ENCODE peak calls at places on chromosomes 1 and 21, in nine cellular contexts. Z is fibroblast of mammary gland; M is CD4-positive, CD25-positive, alpha-beta regulatory T cell; K is WERI-Rb-1; I is aorta; V is cardiac fibroblast; Q is tibial nerve; O is naive thymus-derived CD4-positive, alpha-beta T cell; Y is AG04450. D is an unnamed sample.

GRCh38 chr1:107404756-107405155 is 263.9 kb downstream of the NTNG1 start:
- DNase-seq in Z (peak), M (no peak), K (no peak), I (no peak), V (no peak), Q (no peak), O (no peak), Y (no peak), D (no peak)

GRCh38 chr1:99264201-99265021 is at the start of gene PLPPR4:
- DNase-seq in Z (peak), M (no peak), K (peak), I (peak), V (peak), Q (peak), O (no peak), Y (no peak), D (no peak)

GRCh38 chr1:145955436-145955835 is 2.4 kb downstream of the LIX1L start:
- DNase-seq in Z (peak), M (no peak), K (no peak), I (no peak), V (no peak), Q (no peak), O (no peak), Y (no peak), D (no peak)

GRCh38 chr1:220579317-220579716 is 51.4 kb downstream of the MARK1 start:
- DNase-seq in Z (no peak), M (no peak), K (no peak), I (no peak), V (no peak), Q (no peak), O (no peak), Y (no peak), D (no peak)

GRCh38 chr21:38384675-38385074 is 113.6 kb downstream of the ERG start:
- DNase-seq in Z (no peak), M (no peak), K (no peak), I (peak), V (no peak), Q (no peak), O (no peak), Y (no peak), D (no peak)

GRCh38 chr21:26948194-26948593 is 18.7 kb downstream of the ADAMTS5 start:
- DNase-seq in Z (peak), M (no peak), K (no peak), I (no peak), V (peak), Q (no peak), O (no peak), Y (no peak), D (no peak)

GRCh38 chr21:38807481-38807880 is 1.8 kb downstream of the ETS2 start:
- DNase-seq in Z (no peak), M (no peak), K (no peak), I (no peak), V (no peak), Q (no peak), O (no peak), Y (no peak), D (no peak)

GRCh38 chr1:203278087-203278884 is 27.0 kb upstream of the BTG2 start:
- DNase-seq in Z (peak), M (no peak), K (peak), I (peak), V (peak), Q (peak), O (peak), Y (peak), D (no peak)

GRCh38 chr1:223531742-223532341 is 133.7 kb downstream of the CAPN8 start:
- DNase-seq in Z (peak), M (no peak), K (peak), I (peak), V (peak), Q (peak), O (peak), Y (peak), D (peak)

GRCh38 chr1:29497395-29498125 is 261.2 kb downstream of the PTPRU start:
- DNase-seq in Z (no peak), M (no peak), K (no peak), I (no peak), V (no peak), Q (no peak), O (no peak), Y (no peak), D (no peak)

GRCh38 chr1:214066190-214066589 is 78.4 kb downstream of the PROX1 start:
- DNase-seq in Z (no peak), M (no peak), K (no peak), I (no peak), V (no peak), Q (no peak), O (no peak), Y (no peak), D (no peak)

GRCh38 chr1:15836772-15837669 is 10.5 kb upstream of the SPEN start:
- DNase-seq in Z (no peak), M (peak), K (no peak), I (peak), V (no peak), Q (no peak), O (peak), Y (no peak), D (no peak)

GRCh38 chr1:217379338-217379737 is 251.6 kb downstream of the GPATCH2 start:
- DNase-seq in Z (no peak), M (no peak), K (no peak), I (no peak), V (no peak), Q (no peak), O (no peak), Y (no peak), D (no peak)

GRCh38 chr1:70486676-70487470 is 75.8 kb downstream of the CTH start:
- DNase-seq in Z (peak), M (no peak), K (no peak), I (no peak), V (peak), Q (peak), O (no peak), Y (peak), D (no peak)

GRCh38 chr1:202213361-202214088 is 19.9 kb downstream of the LGR6 start:
- DNase-seq in Z (no peak), M (no peak), K (peak), I (no peak), V (no peak), Q (no peak), O (no peak), Y (no peak), D (no peak)

GRCh38 chr1:63074321-63074720 is 248.0 kb upstream of the FOXD3 start:
- DNase-seq in Z (no peak), M (no peak), K (no peak), I (no peak), V (no peak), Q (no peak), O (no peak), Y (no peak), D (no peak)

GRCh38 chr1:9289724-9290493 is 2.8 kb upstream of the SPSB1 start:
- DNase-seq in Z (peak), M (no peak), K (peak), I (peak), V (peak), Q (peak), O (no peak), Y (peak), D (no peak)

GRCh38 chr1:94730450-94730849 is 89.7 kb upstream of the SLC44A3 start:
- DNase-seq in Z (no peak), M (no peak), K (no peak), I (no peak), V (no peak), Q (no peak), O (no peak), Y (no peak), D (no peak)

GRCh38 chr21:15659768-15660423 is 69.9 kb upstream of the USP25 start:
- DNase-seq in Z (peak), M (no peak), K (no peak), I (no peak), V (no peak), Q (no peak), O (no peak), Y (no peak), D (no peak)

GRCh38 chr1:97457446-97458089 is 463.3 kb downstream of the DPYD start:
- DNase-seq in Z (no peak), M (no peak), K (no peak), I (no peak), V (no peak), Q (no peak), O (no peak), Y (no peak), D (no peak)

GRCh38 chr21:46397993-46398392 is 60.7 kb upstream of the DIP2A start:
- DNase-seq in Z (no peak), M (no peak), K (no peak), I (peak), V (no peak), Q (no peak), O (no peak), Y (no peak), D (no peak)

GRCh38 chr1:29912413-29912812 is 676.1 kb downstream of the PTPRU start:
- DNase-seq in Z (peak), M (no peak), K (no peak), I (no peak), V (peak), Q (no peak), O (no peak), Y (peak), D (peak)

GRCh38 chr1:198932351-198932991 is 293.6 kb downstream of the PTPRC start:
- DNase-seq in Z (no peak), M (no peak), K (no peak), I (no peak), V (peak), Q (no peak), O (peak), Y (no peak), D (peak)

GRCh38 chr1:184283999-184284398 is 102.8 kb upstream of the C1orf21 start:
- DNase-seq in Z (peak), M (no peak), K (no peak), I (no peak), V (peak), Q (no peak), O (no peak), Y (peak), D (no peak)

GRCh38 chr1:151251656-151252470 is 2.7 kb upstream of the PSMD4 start:
- DNase-seq in Z (peak), M (peak), K (peak), I (peak), V (peak), Q (peak), O (peak), Y (peak), D (peak)

GRCh38 chr1:222314839-222315238 is 233.1 kb downstream of the HHIPL2 start:
- DNase-seq in Z (no peak), M (no peak), K (no peak), I (no peak), V (no peak), Q (no peak), O (no peak), Y (no peak), D (no peak)

GRCh38 chr21:31198575-31198974 is 145.5 kb downstream of the TIAM1 start:
- DNase-seq in Z (peak), M (no peak), K (no peak), I (no peak), V (peak), Q (peak), O (peak), Y (peak), D (peak)

GRCh38 chr1:152018537-152018936 is 18.3 kb downstream of the S100A11 start:
- DNase-seq in Z (peak), M (no peak), K (peak), I (no peak), V (no peak), Q (no peak), O (no peak), Y (no peak), D (no peak)

GRCh38 chr1:227316941-227317540 is 1.3 kb downstream of the CDC42BPA start:
- DNase-seq in Z (peak), M (no peak), K (no peak), I (no peak), V (peak), Q (no peak), O (no peak), Y (no peak), D (no peak)

GRCh38 chr1:183124259-183124658 is 61.8 kb upstream of the LAMC2 start:
- DNase-seq in Z (no peak), M (no peak), K (no peak), I (no peak), V (peak), Q (no peak), O (no peak), Y (no peak), D (no peak)

GRCh38 chr1:200153277-200154055 is 126.0 kb downstream of the NR5A2 start:
- DNase-seq in Z (no peak), M (peak), K (no peak), I (no peak), V (no peak), Q (no peak), O (peak), Y (no peak), D (no peak)

GRCh38 chr1:70487910-70488665 is 77.0 kb downstream of the CTH start:
- DNase-seq in Z (peak), M (no peak), K (peak), I (no peak), V (peak), Q (no peak), O (peak), Y (no peak), D (peak)

GRCh38 chr1:28064064-28064463 is 24.3 kb downstream of the EYA3 start:
- DNase-seq in Z (peak), M (no peak), K (no peak), I (no peak), V (peak), Q (no peak), O (no peak), Y (no peak), D (no peak)

GRCh38 chr21:24969068-24969467 is 638.2 kb downstream of the MRPL39 start:
- DNase-seq in Z (no peak), M (no peak), K (no peak), I (no peak), V (no peak), Q (no peak), O (no peak), Y (no peak), D (no peak)

GRCh38 chr1:24289937-24290595 is 29.1 kb upstream of the GRHL3 start:
- DNase-seq in Z (peak), M (no peak), K (no peak), I (peak), V (peak), Q (peak), O (no peak), Y (peak), D (no peak)

GRCh38 chr21:42027804-42028753 is 17.9 kb upstream of the ZBTB21 start:
- DNase-seq in Z (no peak), M (no peak), K (peak), I (no peak), V (no peak), Q (no peak), O (no peak), Y (no peak), D (no peak)

GRCh38 chr1:197180252-197180878 is 33.9 kb upstream of the ASPM start:
- DNase-seq in Z (peak), M (no peak), K (no peak), I (no peak), V (peak), Q (no peak), O (peak), Y (peak), D (no peak)

GRCh38 chr21:25487046-25487594 is 120.2 kb downstream of the MRPL39 start:
- DNase-seq in Z (peak), M (no peak), K (no peak), I (no peak), V (peak), Q (no peak), O (no peak), Y (no peak), D (no peak)

GRCh38 chr21:46567348-46567747 is 37.5 kb downstream of the S100B start:
- DNase-seq in Z (no peak), M (no peak), K (no peak), I (no peak), V (no peak), Q (no peak), O (no peak), Y (no peak), D (no peak)

GRCh38 chr1:19044471-19044870 is 88.0 kb upstream of the IFFO2 start:
- DNase-seq in Z (no peak), M (no peak), K (no peak), I (no peak), V (no peak), Q (no peak), O (no peak), Y (no peak), D (no peak)

DNA sequence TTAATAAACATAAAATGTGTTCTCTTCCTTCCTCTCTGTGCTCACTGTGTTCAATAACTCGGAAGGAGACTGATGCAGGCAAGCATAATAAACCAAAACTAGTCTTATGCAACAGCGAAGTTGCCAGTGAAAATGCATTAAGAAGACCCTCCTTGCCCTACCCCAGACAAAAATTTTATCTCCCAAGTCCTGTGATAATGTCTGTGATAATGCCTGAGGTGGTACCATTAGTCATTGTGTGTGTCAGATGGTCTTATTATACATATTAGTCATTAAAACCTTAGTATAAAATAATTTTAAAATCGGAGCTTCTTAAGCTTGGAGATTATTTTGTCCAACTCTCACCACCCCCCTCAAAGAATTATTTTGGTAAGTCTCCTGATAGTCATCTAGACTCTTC is 97.7 kb downstream of the NGF start:
- DNase-seq in Z (no peak), M (no peak), K (no peak), I (no peak), V (no peak), Q (no peak), O (no peak), Y (no peak), D (no peak)
- H3K4me3 ChIP-seq in Z (no peak), M (no peak), K (no peak), I (no peak), V (no peak), Q (no peak), O (no peak), Y (no peak), D (no peak)

GRCh38 chr1:204568576-204569206 is 52.5 kb downstream of the MDM4 start:
- DNase-seq in Z (no peak), M (no peak), K (no peak), I (no peak), V (no peak), Q (no peak), O (no peak), Y (no peak), D (no peak)
- H3K4me3 ChIP-seq in Z (no peak), M (no peak), K (no peak), I (no peak), V (no peak), Q (no peak), O (no peak), Y (no peak), D (no peak)

DNA sequence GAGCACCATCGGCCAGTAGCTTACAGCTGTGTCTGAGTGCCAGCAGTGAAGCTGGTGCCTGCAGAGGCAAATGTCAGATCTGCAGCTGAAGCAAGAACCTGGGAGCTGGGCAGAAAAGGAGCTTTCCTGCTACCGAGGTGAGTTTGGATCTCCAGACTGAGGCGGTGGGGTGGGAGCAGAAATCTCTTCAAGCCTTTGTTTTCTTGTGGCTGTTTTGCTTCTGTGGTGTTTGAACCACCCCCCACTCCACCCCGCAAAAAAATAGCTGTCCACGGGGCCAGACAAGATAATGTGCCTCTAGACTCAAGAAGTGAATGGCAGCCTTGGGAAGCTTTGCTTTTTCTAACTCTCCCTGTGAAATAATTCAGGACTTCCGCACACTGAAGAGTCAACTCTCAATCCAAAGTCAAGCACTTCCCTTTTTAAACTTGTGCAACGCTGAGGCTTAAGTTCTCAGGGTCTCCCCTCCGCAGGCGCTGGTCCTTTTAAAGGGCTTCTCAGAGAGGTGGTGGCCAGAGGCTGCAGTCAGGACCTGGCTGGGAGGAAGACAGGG is 159.6 kb upstream of the COA6 start:
- DNase-seq in Z (no peak), M (no peak), K (no peak), I (no peak), V (no peak), Q (no peak), O (no peak), Y (no peak), D (no peak)
- H3K4me3 ChIP-seq in Z (no peak), M (no peak), K (peak), I (no peak), V (no peak), Q (peak), O (peak), Y (no peak), D (peak)

DNA sequence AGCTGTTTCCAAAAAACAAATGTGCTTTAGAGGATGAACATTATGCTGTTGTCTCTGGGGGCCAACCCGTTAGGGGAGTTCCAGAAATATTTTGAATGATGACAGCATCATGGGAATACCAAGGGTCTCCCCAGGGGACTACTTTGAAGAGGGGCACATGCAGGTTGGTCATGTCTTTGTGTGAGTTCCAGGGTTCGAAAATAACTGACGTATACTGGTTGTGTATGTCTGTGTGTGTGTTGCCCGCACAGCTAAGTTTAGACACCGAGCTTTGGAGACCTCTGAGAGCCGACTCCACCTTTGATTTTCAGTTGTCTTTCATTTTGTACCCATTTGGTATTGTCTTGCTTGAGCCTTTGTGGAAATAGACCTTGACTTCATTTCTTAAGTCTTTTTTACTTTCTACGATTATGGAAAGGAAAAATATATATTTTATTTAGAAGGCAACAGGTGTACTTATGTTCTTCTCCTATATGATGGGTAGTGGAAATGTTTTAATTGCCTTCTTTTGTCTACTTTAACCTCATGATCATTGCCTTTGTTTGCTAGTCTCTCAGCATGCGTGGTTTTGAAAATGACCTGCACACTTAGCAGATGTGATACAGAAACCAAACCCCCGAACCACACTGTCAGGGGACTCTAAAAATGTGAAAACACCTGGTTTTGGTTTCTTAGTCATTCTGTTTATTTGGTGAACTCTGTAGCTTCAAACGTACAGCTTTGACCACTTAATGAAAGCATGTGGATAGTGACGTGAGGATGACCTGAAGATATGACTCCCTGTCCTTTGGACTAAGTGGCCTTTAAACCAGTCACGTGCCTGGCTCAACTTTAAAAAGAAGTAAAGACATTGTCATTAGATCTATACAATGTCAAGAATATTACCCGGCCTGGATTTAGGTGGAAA is 56.5 kb downstream of the GALNT2 start:
- DNase-seq in Z (peak), M (no peak), K (no peak), I (no peak), V (peak), Q (no peak), O (no peak), Y (no peak), D (peak)
- H3K4me3 ChIP-seq in Z (no peak), M (no peak), K (no peak), I (no peak), V (no peak), Q (no peak), O (no peak), Y (no peak), D (peak)

GRCh38 chr1:8136766-8137165 is 110.7 kb upstream of the ERRFI1 start:
- DNase-seq in Z (no peak), M (no peak), K (no peak), I (no peak), V (no peak), Q (no peak), O (no peak), Y (no peak), D (no peak)

GRCh38 chr1:8138673-8139072 is 112.6 kb upstream of the ERRFI1 start:
- DNase-seq in Z (no peak), M (no peak), K (no peak), I (no peak), V (no peak), Q (no peak), O (no peak), Y (no peak), D (no peak)

GRCh38 chr1:8139941-8140340 is 113.8 kb upstream of the ERRFI1 start:
- DNase-seq in Z (no peak), M (no peak), K (no peak), I (no peak), V (no peak), Q (no peak), O (no peak), Y (no peak), D (no peak)

GRCh38 chr1:8139383-8139782 is 113.3 kb upstream of the ERRFI1 start:
- DNase-seq in Z (no peak), M (no peak), K (no peak), I (no peak), V (no peak), Q (no peak), O (no peak), Y (no peak), D (no peak)

GRCh38 chr1:8137406-8138244 is 111.5 kb upstream of the ERRFI1 start:
- DNase-seq in Z (peak), M (no peak), K (no peak), I (peak), V (peak), Q (peak), O (no peak), Y (peak), D (no peak)
- H3K4me3 ChIP-seq in Z (no peak), M (no peak), K (no peak), I (no peak), V (no peak), Q (no peak), O (no peak), Y (peak), D (no peak)

D was measured in Jurkat, Clone E6-1.